ENCODE peak calls at places on chromosomes 1 and 21, in nine cellular contexts. P is CD4-positive, alpha-beta T cell; D is heart left ventricle; Y is prostate gland; A is coronary artery; B is HFF-Myc; J is GM23338; C is right atrium auricular region; U is cardiac fibroblast. S is an unnamed sample.

GRCh38 chr1:14626869-14627607 is 28.6 kb downstream of the KAZN start:
- DNase-seq in P (no peak), D (peak), Y (no peak), A (no peak), B (no peak), J (peak), C (no peak), U (peak), S (no peak)

GRCh38 chr21:45942755-45943629 is 38.6 kb upstream of the COL6A1 start:
- DNase-seq in P (no peak), D (no peak), Y (no peak), A (no peak), B (no peak), J (no peak), C (no peak), U (no peak), S (no peak)

GRCh38 chr1:8976338-8976737 is 30.7 kb downstream of the CA6 start:
- DNase-seq in P (no peak), D (no peak), Y (no peak), A (no peak), B (no peak), J (no peak), C (no peak), U (no peak), S (no peak)

GRCh38 chr1:157691285-157691920 is 9.2 kb downstream of the FCRL3 start:
- DNase-seq in P (no peak), D (no peak), Y (no peak), A (no peak), B (peak), J (peak), C (no peak), U (peak), S (peak)

GRCh38 chr1:42319871-42320484 is 15.1 kb downstream of the FOXJ3 start:
- DNase-seq in P (peak), D (no peak), Y (no peak), A (no peak), B (no peak), J (no peak), C (no peak), U (no peak), S (no peak)

GRCh38 chr1:166083887-166084286 is 82.9 kb downstream of the FAM78B start:
- DNase-seq in P (no peak), D (no peak), Y (no peak), A (no peak), B (no peak), J (no peak), C (no peak), U (no peak), S (no peak)

GRCh38 chr1:67535474-67535873 is 105.3 kb upstream of the SERBP1 start:
- DNase-seq in P (no peak), D (peak), Y (peak), A (peak), B (peak), J (peak), C (peak), U (peak), S (peak)

GRCh38 chr1:50424940-50425375 is 1.7 kb upstream of the DMRTA2 start:
- DNase-seq in P (no peak), D (no peak), Y (no peak), A (no peak), B (no peak), J (peak), C (no peak), U (no peak), S (no peak)

GRCh38 chr1:203663820-203664219 is 37.2 kb downstream of the ATP2B4 start:
- DNase-seq in P (no peak), D (no peak), Y (no peak), A (no peak), B (no peak), J (no peak), C (no peak), U (no peak), S (peak)

GRCh38 chr1:186082235-186082937 is 292.7 kb downstream of the TPR start:
- DNase-seq in P (no peak), D (peak), Y (peak), A (peak), B (peak), J (no peak), C (peak), U (peak), S (peak)
- TF ChIP-seq CTCF in P (no peak), D (no peak), Y (no peak), A (no peak), B (no peak), J (no peak), C (no peak), U (no peak), S (no peak)

GRCh38 chr1:112576240-112576639 is 42.7 kb downstream of the ST7L start:
- DNase-seq in P (no peak), D (no peak), Y (no peak), A (no peak), B (no peak), J (no peak), C (no peak), U (no peak), S (no peak)
- TF ChIP-seq CTCF in P (no peak), D (no peak), Y (no peak), A (no peak), B (no peak), J (no peak), C (no peak), U (no peak), S (no peak)

DNA sequence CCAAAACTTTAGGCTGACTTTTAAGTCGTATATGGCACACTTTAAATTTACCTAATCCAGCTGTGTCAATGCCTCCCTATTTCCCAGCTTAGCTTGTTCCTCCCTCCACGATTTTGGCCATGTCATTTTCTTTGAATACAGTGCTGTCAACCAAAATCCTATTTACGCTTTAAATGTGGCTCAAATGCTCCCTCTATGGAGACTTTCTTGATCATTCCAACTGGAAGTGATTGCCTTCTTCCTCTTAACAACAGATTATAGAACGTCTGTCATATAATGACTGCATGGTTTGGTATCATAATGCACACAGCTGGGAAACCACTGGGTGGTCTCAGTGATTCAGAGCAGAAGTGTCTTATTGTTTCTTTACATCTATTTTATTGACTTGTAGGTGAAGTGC is 18.9 kb upstream of the BATF3 start:
- DNase-seq in P (no peak), D (no peak), Y (no peak), A (no peak), B (no peak), J (peak), C (no peak), U (peak), S (peak)
- TF ChIP-seq CTCF in P (no peak), D (peak), Y (no peak), A (no peak), B (peak), J (peak), C (no peak), U (peak), S (peak)

DNA sequence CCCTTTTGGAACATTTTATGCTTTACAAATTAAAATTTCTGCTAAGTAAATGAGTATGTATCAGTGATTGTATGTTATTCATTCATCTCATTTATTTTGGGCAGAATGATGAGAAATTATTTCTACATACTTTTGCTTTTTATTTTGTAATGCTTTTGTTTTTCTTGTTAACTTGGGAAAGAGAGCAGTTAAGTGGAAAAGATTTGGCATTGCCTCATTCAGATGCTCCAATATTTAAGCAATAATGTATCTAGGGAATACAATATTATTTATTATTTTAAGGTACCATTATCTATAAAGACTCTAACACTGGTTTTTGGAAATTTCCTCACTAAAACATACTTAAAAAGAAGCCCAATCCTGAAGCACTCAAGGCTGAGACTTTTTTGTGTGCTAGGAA is 431.8 kb downstream of the NEGR1 start:
- DNase-seq in P (no peak), D (no peak), Y (no peak), A (no peak), B (no peak), J (no peak), C (no peak), U (no peak), S (peak)
- TF ChIP-seq CTCF in P (no peak), D (no peak), Y (no peak), A (no peak), B (no peak), J (no peak), C (no peak), U (no peak), S (no peak)

GRCh38 chr21:41321211-41321907 is 4.8 kb downstream of the FAM3B start:
- DNase-seq in P (peak), D (no peak), Y (no peak), A (no peak), B (no peak), J (no peak), C (no peak), U (no peak), S (no peak)
- TF ChIP-seq CTCF in P (no peak), D (no peak), Y (no peak), A (no peak), B (no peak), J (no peak), C (no peak), U (no peak), S (no peak)

GRCh38 chr1:106523448-106523847 is 533.0 kb upstream of the PRMT6 start:
- DNase-seq in P (no peak), D (no peak), Y (no peak), A (no peak), B (no peak), J (peak), C (no peak), U (no peak), S (no peak)
- TF ChIP-seq CTCF in P (no peak), D (no peak), Y (no peak), A (no peak), B (no peak), J (no peak), C (no peak), U (no peak), S (no peak)

DNA sequence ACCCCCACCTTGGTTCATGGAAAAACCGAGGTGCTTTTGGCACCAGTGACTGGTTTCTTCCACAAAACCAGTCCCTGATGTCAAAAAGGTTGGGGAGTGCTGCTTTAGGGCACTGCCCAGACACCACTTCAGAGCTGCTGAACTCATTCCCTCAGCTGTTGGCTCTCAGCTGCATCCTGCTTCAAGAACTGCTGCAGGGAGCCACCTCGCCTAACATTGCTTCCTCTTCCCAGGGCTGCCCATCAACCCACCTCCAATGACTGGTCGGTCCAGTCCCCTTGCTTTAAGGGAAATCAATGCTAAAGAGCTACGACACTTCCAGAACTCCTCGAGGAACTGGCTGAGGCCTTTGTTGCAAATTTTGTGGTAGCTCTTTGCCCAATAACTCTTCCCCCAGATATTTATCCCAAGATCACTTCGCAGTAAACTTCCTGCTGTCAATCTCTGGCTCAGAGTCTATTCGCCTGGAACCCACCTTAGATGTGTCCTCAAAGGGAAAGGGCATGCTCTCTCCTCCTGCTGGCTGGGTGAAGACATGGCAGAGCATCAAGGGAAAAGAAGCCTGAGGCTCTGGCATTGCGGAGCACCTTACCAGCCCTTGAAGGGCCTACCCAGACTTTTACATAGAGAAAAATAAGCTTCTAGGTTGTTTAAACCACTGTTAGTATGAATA is 29.0 kb downstream of the C1orf52 start:
- DNase-seq in P (no peak), D (no peak), Y (no peak), A (no peak), B (no peak), J (peak), C (no peak), U (no peak), S (no peak)
- TF ChIP-seq CTCF in P (peak), D (peak), Y (no peak), A (no peak), B (peak), J (peak), C (peak), U (peak), S (peak)

DNA sequence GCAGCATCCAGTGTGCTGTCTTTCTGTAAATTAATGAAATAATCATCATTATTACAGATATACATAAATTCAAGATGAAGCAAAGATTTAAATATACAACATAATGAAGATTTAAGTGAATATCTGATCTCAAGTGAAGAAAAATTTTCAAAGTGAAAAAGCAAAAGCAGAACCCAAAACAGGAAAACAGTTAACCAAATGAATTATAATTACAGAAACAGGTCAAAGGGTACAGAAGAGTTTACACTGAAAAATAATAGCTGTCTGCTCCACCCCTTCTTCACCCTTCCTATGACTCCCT is 44.8 kb upstream of the GTF2B start:
- DNase-seq in P (no peak), D (no peak), Y (no peak), A (no peak), B (no peak), J (no peak), C (no peak), U (no peak), S (no peak)
- TF ChIP-seq CTCF in P (peak), D (no peak), Y (no peak), A (no peak), B (no peak), J (peak), C (peak), U (no peak), S (no peak)